ENCODE peak calls at places on chromosome 6, in six cellular contexts. One of them, this sample, is unnamed.
A peak's percentile ranks its signal among the peaks of the same experiment; 100 is the strongest.

GRCh38 chr6:170032197-170032596 is 258.7 kb downstream of the DLL1 start:
- DNase-seq in H1: no peak
- DNase-seq in coronary artery: peak; percentile 63
- DNase-seq in choroid plexus epithelial cell: no peak
- DNase-seq in HuH-7.5: no peak
- DNase-seq in MG63: no peak
- DNase-seq in this sample: no peak

GRCh38 chr6:45607818-45608217 is 230.1 kb upstream of the SUPT3H start:
- DNase-seq in H1: no peak
- DNase-seq in coronary artery: no peak
- DNase-seq in choroid plexus epithelial cell: peak; percentile 13
- DNase-seq in HuH-7.5: no peak
- DNase-seq in MG63: no peak
- DNase-seq in this sample: no peak

GRCh38 chr6:138722425-138723371 is 50.9 kb upstream of the CCDC28A start:
- DNase-seq in H1: no peak
- DNase-seq in coronary artery: no peak
- DNase-seq in choroid plexus epithelial cell: peak; percentile 89
- DNase-seq in HuH-7.5: no peak
- DNase-seq in MG63: no peak
- DNase-seq in this sample: no peak

GRCh38 chr6:41040911-41041536 is 1.2 kb upstream of the TSPO2 start:
- DNase-seq in H1: no peak
- DNase-seq in coronary artery: no peak
- DNase-seq in choroid plexus epithelial cell: no peak
- DNase-seq in HuH-7.5: no peak
- DNase-seq in MG63: no peak
- DNase-seq in this sample: no peak

GRCh38 chr6:24444588-24444987 is 41.9 kb downstream of the MRS2 start:
- DNase-seq in H1: no peak
- DNase-seq in coronary artery: no peak
- DNase-seq in choroid plexus epithelial cell: no peak
- DNase-seq in HuH-7.5: no peak
- DNase-seq in MG63: no peak
- DNase-seq in this sample: no peak

GRCh38 chr6:139037490-139037889 is 8.9 kb downstream of the ABRACL start:
- DNase-seq in H1: no peak
- DNase-seq in coronary artery: no peak
- DNase-seq in choroid plexus epithelial cell: peak; percentile 61
- DNase-seq in HuH-7.5: no peak
- DNase-seq in MG63: peak; percentile 15
- DNase-seq in this sample: no peak

GRCh38 chr6:3727593-3728108 is 23.9 kb downstream of the PXDC1 start:
- DNase-seq in H1: no peak
- DNase-seq in coronary artery: no peak
- DNase-seq in choroid plexus epithelial cell: no peak
- DNase-seq in HuH-7.5: no peak
- DNase-seq in MG63: no peak
- DNase-seq in this sample: no peak

GRCh38 chr6:12012566-12013367 is 655 bp downstream of the HIVEP1 start:
- DNase-seq in H1: peak; percentile 79
- DNase-seq in coronary artery: peak; percentile 82
- DNase-seq in choroid plexus epithelial cell: peak; percentile 92
- DNase-seq in HuH-7.5: peak; percentile 43
- DNase-seq in MG63: peak; percentile 98
- DNase-seq in this sample: peak; percentile 38

GRCh38 chr6:11750682-11751081 is 27.9 kb downstream of the ADTRP start:
- DNase-seq in H1: no peak
- DNase-seq in coronary artery: no peak
- DNase-seq in choroid plexus epithelial cell: peak; percentile 67
- DNase-seq in HuH-7.5: no peak
- DNase-seq in MG63: peak; percentile 56
- DNase-seq in this sample: no peak

This sample was measured in central memory CD8-positive, alpha-beta T cell.